ENCODE peak calls at places on chromosomes 6 and 20, in five cellular contexts. X is NCI-H774; P is T-cell; R is stimulated activated CD4-positive, alpha-beta T cell treated with anti-CD3 and anti-CD28 coated beads, Interleukin-2, amount 100 ng/mL, for 4 hours; K is HEK293T. Z is an unnamed sample.

GRCh38 chr20:46787986-46788762 is 78.7 kb downstream of the SLC2A10 start:
- DNase-seq in X (no peak), P (no peak), K (no peak), R (no peak), Z (no peak)

GRCh38 chr6:81049425-81050042 is 702.9 kb downstream of the TENT5A start:
- DNase-seq in X (no peak), P (no peak), R (no peak), K (no peak), Z (no peak)

GRCh38 chr20:17885544-17885943 is 83.0 kb downstream of the SNX5 start:
- DNase-seq in K (no peak), R (no peak), P (no peak), X (no peak), Z (no peak)

GRCh38 chr20:55530763-55531162 is 474.6 kb downstream of the CBLN4 start:
- DNase-seq in P (no peak), R (no peak), X (no peak), K (no peak), Z (no peak)

GRCh38 chr20:21796059-21796458 is 90.6 kb downstream of the PAX1 start:
- DNase-seq in X (peak), R (no peak), P (no peak), K (no peak), Z (no peak)

GRCh38 chr6:67210450-67210849 is 1424.6 kb upstream of the ADGRB3 start:
- DNase-seq in P (no peak), R (no peak), K (no peak), X (no peak), Z (peak)

GRCh38 chr20:46246527-46246926 is 61.8 kb downstream of the CDH22 start:
- DNase-seq in X (no peak), R (no peak), K (no peak), P (peak), Z (no peak)

GRCh38 chr6:166483556-166484250 is 101.0 kb upstream of the MPC1 start:
- DNase-seq in R (no peak), P (no peak), X (no peak), K (no peak), Z (no peak)

GRCh38 chr6:128597004-128597403 is 76.6 kb upstream of the PTPRK start:
- DNase-seq in P (no peak), R (no peak), K (no peak), X (no peak), Z (no peak)

GRCh38 chr6:83153958-83154357 is 39.1 kb downstream of the PGM3 start:
- DNase-seq in R (no peak), P (no peak), K (no peak), X (no peak), Z (no peak)

GRCh38 chr20:1944345-1945099 is 49.3 kb downstream of the SIRPA start:
- DNase-seq in P (no peak), R (no peak), K (no peak), X (no peak), Z (no peak)

GRCh38 chr20:17568972-17569471 is 853 bp upstream of the DSTN start:
- DNase-seq in R (no peak), X (peak), K (peak), P (no peak), Z (peak)

GRCh38 chr6:56091159-56091869 is 156.1 kb downstream of the COL21A1 start:
- DNase-seq in R (no peak), X (peak), P (no peak), K (no peak), Z (peak)

GRCh38 chr6:112332274-112332673 is 14.9 kb upstream of the RFPL4B start:
- DNase-seq in K (no peak), P (no peak), X (no peak), R (no peak), Z (peak)

GRCh38 chr6:56486681-56487080 is 156.0 kb downstream of the DST start:
- DNase-seq in P (no peak), R (no peak), X (no peak), K (no peak), Z (no peak)

GRCh38 chr6:21800948-21801438 is 207.4 kb downstream of the SOX4 start:
- DNase-seq in P (no peak), K (peak), X (peak), R (no peak), Z (no peak)

GRCh38 chr6:35797837-35798526 is 859 bp upstream of the CLPS start:
- DNase-seq in K (no peak), P (no peak), X (no peak), R (no peak), Z (no peak)

GRCh38 chr6:78615430-78615904 is 251.9 kb upstream of the IRAK1BP1 start:
- DNase-seq in K (no peak), P (no peak), X (no peak), R (no peak), Z (no peak)

GRCh38 chr20:50297498-50298348 is 107.1 kb downstream of the CEBPB start:
- DNase-seq in R (no peak), K (no peak), P (no peak), X (no peak), Z (no peak)

GRCh38 chr20:51287628-51288413 is 254.7 kb downstream of the NFATC2 start:
- DNase-seq in K (no peak), X (no peak), P (no peak), R (no peak), Z (no peak)

GRCh38 chr20:37343212-37343993 is 2.5 kb upstream of the SRC start:
- DNase-seq in X (no peak), K (no peak), P (no peak), R (no peak), Z (no peak)

GRCh38 chr20:48100483-48100882 is 315.2 kb upstream of the SULF2 start:
- DNase-seq in K (no peak), R (no peak), X (no peak), P (no peak), Z (no peak)

GRCh38 chr6:169420912-169421543 is 167.4 kb upstream of the THBS2 start:
- DNase-seq in P (no peak), K (peak), X (no peak), R (no peak), Z (no peak)

GRCh38 chr6:29941476-29941875 is 856 bp upstream of the HLA-A start:
- DNase-seq in X (no peak), R (no peak), P (no peak), K (no peak), Z (no peak)

GRCh38 chr20:60658661-60659060 is 593.4 kb upstream of the CDH4 start:
- DNase-seq in X (no peak), K (no peak), R (no peak), P (no peak), Z (no peak)

GRCh38 chr6:161417712-161418457 is 144.0 kb upstream of the AGPAT4 start:
- DNase-seq in P (no peak), K (peak), X (no peak), R (no peak), Z (no peak)

Z was measured in HS-5.